ENCODE peak calls at places on chromosome 13, in six cellular contexts. G is Panc1, D is testis, S is psoas muscle, N is Peyer's patch, U is ovary. I is an unnamed sample. For H3K36me3, the result is how much of the 10 kb centered on the place peaks cover.

GRCh38 chr13:20118268-20119140 is 42.3 kb downstream of the GJA3 start:
- DNase-seq in U (peak), D (peak), G (no peak), S (peak), N (peak), I (peak)

GRCh38 chr13:68099616-68100015 is 869.5 kb upstream of the PCDH9 start:
- DNase-seq in S (no peak), U (no peak), N (no peak), G (peak), D (no peak), I (no peak)

GRCh38 chr13:95607363-95607762 is 37.1 kb downstream of the DZIP1 start:
- DNase-seq in S (no peak), G (no peak), D (no peak), N (no peak), U (no peak), I (no peak)

GRCh38 chr13:39676315-39676876 is 20.9 kb downstream of the COG6 start:
- DNase-seq in N (no peak), U (no peak), G (no peak), D (peak), S (no peak), I (no peak)

GRCh38 chr13:67366533-67366932 is 136.4 kb upstream of the PCDH9 start:
- DNase-seq in N (no peak), U (no peak), S (no peak), D (no peak), G (no peak), I (no peak)

GRCh38 chr13:106161186-106161585 is 374.3 kb downstream of the EFNB2 start:
- DNase-seq in D (no peak), N (no peak), S (no peak), U (no peak), G (no peak), I (no peak)

GRCh38 chr13:25468330-25469178 is 96.8 kb downstream of the ATP8A2 start:
- DNase-seq in U (no peak), S (no peak), N (no peak), D (peak), G (no peak), I (peak)

GRCh38 chr13:54029226-54029625 is 1000.6 kb downstream of the OLFM4 start:
- DNase-seq in S (no peak), U (no peak), D (no peak), G (no peak), N (no peak), I (no peak)

GRCh38 chr13:97257800-97258799 is 36.0 kb downstream of the MBNL2 start:
- DNase-seq in D (no peak), G (no peak), U (peak), N (no peak), S (peak), I (no peak)

GRCh38 chr13:34347784-34348573 is 530.0 kb downstream of the RFC3 start:
- DNase-seq in S (no peak), U (no peak), N (no peak), G (no peak), D (no peak), I (no peak)

GRCh38 chr13:55788548-55788947 is 1352.2 kb upstream of the PRR20A start:
- DNase-seq in D (no peak), G (no peak), N (no peak), U (no peak), S (no peak), I (no peak)

GRCh38 chr13:109243311-109243951 is 543.0 kb downstream of the IRS2 start:
- DNase-seq in S (no peak), G (no peak), U (no peak), D (no peak), N (no peak), I (no peak)

GRCh38 chr13:42247883-42248282 is 24.1 kb upstream of the AKAP11 start:
- DNase-seq in G (no peak), S (no peak), N (no peak), D (no peak), U (no peak), I (no peak)

GRCh38 chr13:26502826-26503225 is 54.7 kb upstream of the WASF3 start:
- DNase-seq in G (no peak), D (peak), U (no peak), N (no peak), S (peak), I (no peak)

GRCh38 chr13:21812192-21812626 is 141.3 kb downstream of the FGF9 start:
- DNase-seq in N (no peak), G (no peak), D (no peak), U (no peak), S (no peak), I (no peak)

GRCh38 chr13:44129418-44129817 is 244.2 kb upstream of the SERP2 start:
- DNase-seq in G (no peak), U (no peak), D (no peak), S (no peak), N (no peak), I (no peak)

GRCh38 chr13:29515372-29515771 is 80.1 kb downstream of the SLC7A1 start:
- DNase-seq in G (no peak), D (no peak), S (peak), U (no peak), N (no peak), I (no peak)

GRCh38 chr13:29582171-29582570 is 13.3 kb downstream of the SLC7A1 start:
- DNase-seq in G (no peak), S (no peak), N (peak), D (peak), U (no peak), I (no peak)

GRCh38 chr13:96810104-96810503 is 184.2 kb downstream of the OXGR1 start:
- DNase-seq in S (no peak), D (no peak), U (no peak), G (no peak), N (peak), I (no peak)

GRCh38 chr13:48448963-48449614 is 36.2 kb upstream of the LPAR6 start:
- DNase-seq in N (no peak), U (no peak), D (no peak), S (no peak), G (no peak), I (no peak)

GRCh38 chr13:41454170-41454569 is 3.2 kb upstream of the RGCC start:
- DNase-seq in N (no peak), U (no peak), S (no peak), G (no peak), D (no peak), I (no peak)

GRCh38 chr13:91132381-91132780 is 215.1 kb upstream of the MIR17HG start:
- DNase-seq in G (no peak), U (no peak), S (no peak), D (no peak), N (no peak), I (no peak)

GRCh38 chr13:108533842-108534241 is 95.6 kb upstream of the MYO16 start:
- DNase-seq in G (no peak), D (no peak), S (no peak), N (no peak), U (no peak), I (no peak)

GRCh38 chr13:29569253-29570057 is 26.0 kb downstream of the SLC7A1 start:
- DNase-seq in S (no peak), D (no peak), N (no peak), U (no peak), G (no peak), I (no peak)

GRCh38 chr13:50353651-50354415 is 338.6 kb downstream of the KCNRG start:
- DNase-seq in S (no peak), D (no peak), U (no peak), N (no peak), G (no peak), I (no peak)

GRCh38 chr13:66264976-66265375 is 965.2 kb downstream of the PCDH9 start:
- DNase-seq in U (no peak), G (no peak), S (no peak), N (no peak), D (no peak), I (no peak)

GRCh38 chr13:111058796-111059506 is 56.2 kb upstream of the ARHGEF7 start:
- DNase-seq in D (no peak), G (no peak), U (no peak), S (no peak), N (no peak), I (no peak)

GRCh38 chr13:76934671-76935070 is 13.6 kb upstream of the ACOD1 start:
- DNase-seq in S (no peak), U (no peak), N (no peak), G (no peak), D (no peak), I (no peak)

GRCh38 chr13:22195726-22196125 is 524.9 kb downstream of the FGF9 start:
- DNase-seq in S (no peak), U (no peak), D (no peak), N (no peak), G (no peak), I (no peak)

GRCh38 chr13:45809810-45810394 is 41.7 kb downstream of the SIAH3 start:
- DNase-seq in N (no peak), D (no peak), G (no peak), S (no peak), U (no peak), I (no peak)

DNA sequence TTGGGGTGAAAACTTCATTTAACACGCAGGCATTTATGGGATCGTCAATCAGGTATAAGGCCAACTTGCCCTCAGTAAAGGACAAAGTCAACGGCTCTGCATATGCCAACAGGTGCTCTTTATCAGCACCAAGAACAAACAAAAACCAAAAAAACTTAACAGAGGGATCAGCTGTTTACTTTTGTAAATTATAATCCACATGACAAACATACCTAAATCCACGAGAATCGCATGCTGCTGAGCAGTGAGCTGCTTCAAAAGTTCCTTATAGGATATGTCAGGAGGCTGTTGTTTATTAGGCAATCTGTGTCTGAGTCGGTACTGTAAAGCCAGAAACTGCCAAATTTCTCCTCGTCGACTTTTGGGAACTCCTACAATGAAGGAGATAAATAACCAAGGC is 179.9 kb downstream of the TBC1D4 start:
- DNase-seq in U (no peak), G (no peak), S (no peak), D (no peak), N (no peak), I (no peak)
- H3K36me3 ChIP-seq in U (under half), G (under half), S (under half), D (under half), N (under half), I (under half)

GRCh38 chr13:98997051-98997730 is 19.3 kb upstream of the DOCK9 start:
- DNase-seq in G (no peak), S (no peak), D (no peak), U (no peak), N (no peak), I (no peak)
- H3K27ac ChIP-seq in G (no peak), S (no peak), D (no peak), U (no peak), N (no peak), I (peak)

GRCh38 chr13:113832204-113832603 is 31.7 kb downstream of the GAS6 start:
- DNase-seq in D (no peak), S (peak), U (no peak), N (peak), G (no peak), I (no peak)

GRCh38 chr13:113828282-113828825 is 35.5 kb downstream of the GAS6 start:
- DNase-seq in U (no peak), N (no peak), D (no peak), G (no peak), S (no peak), I (no peak)

GRCh38 chr13:113832631-113833030 is 31.2 kb downstream of the GAS6 start:
- DNase-seq in S (peak), U (no peak), D (no peak), G (no peak), N (no peak), I (no peak)

GRCh38 chr13:113833111-113833830 is 30.6 kb downstream of the GAS6 start:
- DNase-seq in S (peak), U (no peak), N (no peak), D (no peak), G (no peak), I (no peak)

GRCh38 chr13:113831061-113831460 is 32.8 kb downstream of the GAS6 start:
- DNase-seq in N (no peak), D (no peak), G (no peak), U (no peak), S (peak), I (no peak)
- H3K36me3 ChIP-seq in N (half or more), D (under half), G (under half), U (under half), S (under half), I (under half)

GRCh38 chr13:99969934-99970760 is 1.4 kb downstream of the ZIC5 start:
- DNase-seq in G (no peak), D (no peak), U (no peak), S (no peak), N (no peak), I (peak)
- H3K27ac ChIP-seq in G (peak), D (no peak), U (no peak), S (no peak), N (no peak), I (peak)

DNA sequence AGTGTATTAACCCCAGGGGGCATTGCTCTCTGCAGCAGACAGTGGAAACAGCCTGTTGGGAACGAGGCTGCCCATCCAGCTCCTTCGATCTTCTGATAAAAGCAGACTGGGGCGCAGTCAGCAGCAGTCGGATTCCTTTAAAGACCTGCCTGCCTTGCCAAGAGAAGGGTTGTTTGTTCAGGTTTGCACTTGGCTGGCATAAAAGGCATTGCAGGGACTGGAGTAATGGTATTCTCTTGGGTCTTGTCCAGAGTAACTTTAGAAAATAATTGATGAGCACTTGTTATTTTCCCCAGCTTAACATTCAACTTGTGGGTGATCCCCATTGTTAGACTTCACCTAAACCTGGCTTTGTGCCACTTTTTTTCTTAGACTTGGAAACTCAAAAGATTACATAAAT is 67.3 kb upstream of the SLC10A2 start:
- DNase-seq in S (no peak), U (no peak), N (no peak), G (no peak), D (no peak), I (no peak)
- H3K36me3 ChIP-seq in S (under half), U (under half), N (under half), G (under half), D (under half), I (under half)

DNA sequence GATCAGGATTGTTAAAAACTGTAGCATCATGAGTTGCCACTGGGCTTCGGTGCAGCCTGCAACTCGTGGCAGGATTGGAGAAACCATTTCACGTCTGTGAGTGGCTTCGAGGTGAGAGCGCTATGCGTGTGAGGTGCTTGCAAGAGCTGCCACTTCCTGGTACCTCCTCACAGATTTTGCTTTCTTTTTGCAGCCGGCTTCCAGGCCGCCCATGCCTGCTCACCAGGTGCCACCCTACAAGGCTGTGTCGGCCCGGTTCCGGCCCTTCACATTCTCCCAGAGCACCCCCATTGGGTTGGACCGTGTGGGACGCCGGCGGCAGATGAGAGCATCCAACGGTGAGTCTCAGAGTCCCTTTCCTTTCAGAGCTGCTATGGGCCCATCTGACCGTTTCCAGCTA is 57.9 kb upstream of the C1QTNF9 start:
- DNase-seq in G (no peak), U (no peak), N (no peak), S (no peak), D (no peak), I (no peak)
- H3K27ac ChIP-seq in G (no peak), U (no peak), N (peak), S (no peak), D (no peak), I (no peak)

I was measured in WERI-Rb-1.